ENCODE peak calls at places on chromosomes 1 and 21, in five cellular contexts. P, N, T, W and E are unnamed samples.
A peak's percentile ranks its signal among the peaks of the same experiment; 100 is the strongest.

GRCh38 chr1:43058545-43059360 is 100.1 kb upstream of the SLC2A1 start:
- DNase-seq in P (peak; percentile 54), T (peak; percentile 43), W (no peak), N (no peak), E (no peak)

GRCh38 chr1:210489491-210489890 is 160.8 kb downstream of the HHAT start:
- DNase-seq in W (no peak), T (no peak), N (no peak), P (no peak), E (no peak)

GRCh38 chr1:196723325-196724185 is 51.1 kb upstream of the CFHR3 start:
- DNase-seq in P (peak; percentile 57), T (peak; percentile 31), W (peak; percentile 70), N (peak; percentile 31), E (peak; percentile 59)

GRCh38 chr1:220219865-220220698 is 52.2 kb downstream of the RAB3GAP2 start:
- DNase-seq in W (no peak), T (peak; percentile 36), N (no peak), P (no peak), E (no peak)

GRCh38 chr21:25107708-25108107 is 499.6 kb downstream of the MRPL39 start:
- DNase-seq in P (no peak), W (no peak), T (no peak), N (no peak), E (no peak)

GRCh38 chr1:53409695-53410094 is 49.5 kb upstream of the DMRTB1 start:
- DNase-seq in W (no peak), T (no peak), P (no peak), N (no peak), E (no peak)

GRCh38 chr1:154342836-154343472 is 17.6 kb downstream of the ATP8B2 start:
- DNase-seq in N (no peak), T (no peak), W (no peak), P (no peak), E (no peak)

GRCh38 chr1:116881879-116882520 is 27.7 kb upstream of the PTGFRN start:
- DNase-seq in W (peak; percentile 35), P (peak; percentile 50), T (peak; percentile 44), N (peak; percentile 79), E (peak; percentile 35)

GRCh38 chr21:36202721-36203602 is 46.3 kb downstream of the DOP1B start:
- DNase-seq in W (no peak), T (no peak), N (no peak), P (no peak), E (no peak)

GRCh38 chr1:19635646-19636045 is 8.5 kb upstream of the NBL1 start:
- DNase-seq in N (no peak), W (no peak), P (no peak), T (no peak), E (no peak)

GRCh38 chr1:194028002-194028401 is 841.6 kb upstream of the B3GALT2 start:
- DNase-seq in P (no peak), W (no peak), N (no peak), T (no peak), E (no peak)

GRCh38 chr1:225851810-225852209 is 30.4 kb downstream of the TMEM63A start:
- DNase-seq in N (no peak), W (no peak), T (peak; percentile 72), P (no peak), E (no peak)

GRCh38 chr21:33206771-33207290 is 22.9 kb upstream of the IFNAR2 start:
- DNase-seq in W (no peak), T (no peak), N (no peak), P (no peak), E (no peak)

GRCh38 chr1:52769346-52770033 is 43.2 kb downstream of the ZYG11B start:
- DNase-seq in T (no peak), W (no peak), P (no peak), N (no peak), E (no peak)

GRCh38 chr1:92951141-92951582 is 10.1 kb downstream of the DIPK1A start:
- DNase-seq in T (no peak), W (no peak), N (peak; percentile 49), P (peak; percentile 74), E (no peak)

GRCh38 chr1:151058682-151059341 is 610 bp downstream of the CDC42SE1 start:
- DNase-seq in N (no peak), P (peak; percentile 87), T (no peak), W (peak; percentile 40), E (no peak)

GRCh38 chr1:152110860-152111514 is 4.3 kb downstream of the TCHH start:
- DNase-seq in P (peak; percentile 71), N (no peak), T (peak; percentile 26), W (peak; percentile 58), E (peak; percentile 45)

GRCh38 chr1:56834137-56834900 is 15.1 kb upstream of the FYB2 start:
- DNase-seq in N (no peak), W (no peak), P (no peak), T (no peak), E (no peak)

GRCh38 chr1:55827350-55827749 is 612.2 kb upstream of the USP24 start:
- DNase-seq in W (no peak), P (peak; percentile 66), T (no peak), N (no peak), E (no peak)

GRCh38 chr21:15564907-15565306 is 164.9 kb upstream of the USP25 start:
- DNase-seq in W (no peak), T (no peak), P (no peak), N (no peak), E (no peak)

GRCh38 chr1:38059632-38060286 is 13.2 kb upstream of the POU3F1 start:
- DNase-seq in W (no peak), P (no peak), N (no peak), T (no peak), E (no peak)

GRCh38 chr1:180954766-180955165 is 42.1 kb downstream of the KIAA1614 start:
- DNase-seq in N (no peak), W (no peak), P (no peak), T (no peak), E (no peak)

GRCh38 chr1:23615423-23615822 is 56.1 kb upstream of the ID3 start:
- DNase-seq in N (no peak), P (no peak), T (no peak), W (no peak), E (no peak)

GRCh38 chr1:44036409-44037111 is 5.3 kb upstream of the SLC6A9 start:
- DNase-seq in W (peak; percentile 80), P (peak; percentile 62), T (peak; percentile 71), N (peak; percentile 81), E (peak; percentile 74)

GRCh38 chr1:31672988-31673387 is 28.3 kb upstream of the PEF1 start:
- DNase-seq in W (peak; percentile 63), N (no peak), P (no peak), T (no peak), E (no peak)

GRCh38 chr1:38451541-38451993 is 405.0 kb upstream of the POU3F1 start:
- DNase-seq in N (peak; percentile 48), T (no peak), W (no peak), P (no peak), E (no peak)

GRCh38 chr1:183577897-183578470 is 12.3 kb downstream of the NCF2 start:
- DNase-seq in P (no peak), T (no peak), N (no peak), W (no peak), E (no peak)

DNA sequence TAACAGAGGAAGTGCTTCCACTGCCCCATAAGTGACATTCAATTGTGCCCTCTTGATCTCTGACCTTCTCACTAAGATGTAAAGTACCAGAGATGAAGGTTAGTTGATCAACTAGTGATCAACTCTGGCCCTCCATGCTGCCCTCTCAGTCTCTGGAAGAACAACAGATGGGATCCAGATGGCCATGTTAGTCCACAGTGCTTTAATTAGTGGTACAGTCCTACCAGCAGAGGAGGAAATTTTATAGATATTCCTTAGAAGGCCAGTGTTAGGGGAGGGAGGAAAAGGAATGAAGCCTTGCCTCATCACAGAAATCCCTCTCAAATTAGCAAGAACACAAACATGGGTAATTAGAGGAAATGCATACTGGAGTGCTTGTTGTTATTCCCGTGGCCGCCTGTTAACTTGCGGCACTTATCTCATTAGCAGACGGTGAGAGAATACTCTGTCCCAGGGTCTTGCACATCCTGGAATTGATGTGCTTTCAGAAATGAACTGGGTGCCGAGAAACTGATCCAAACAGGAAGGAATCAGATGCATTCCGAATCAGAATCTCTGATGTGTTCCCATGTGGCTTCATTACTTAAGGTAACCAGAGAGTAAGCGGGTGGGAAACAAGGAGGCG is 91.1 kb upstream of the RGS4 start:
- DNase-seq in T (no peak), N (no peak), W (peak; percentile 19), P (no peak), E (no peak)
- TF ChIP-seq CTCF in T (no peak), N (no peak), W (no peak), P (no peak), E (no peak)

GRCh38 chr1:171715813-171716251 is 26.0 kb downstream of the VAMP4 start:
- DNase-seq in P (peak; percentile 5), N (no peak), T (no peak), W (no peak), E (no peak)
- TF ChIP-seq CTCF in P (peak; percentile 34), N (peak; percentile 30), T (peak; percentile 41), W (peak; percentile 38), E (peak; percentile 71)

GRCh38 chr1:2820731-2821372 is 19.4 kb upstream of the TTC34 start:
- DNase-seq in T (no peak), P (no peak), W (no peak), N (no peak), E (no peak)

GRCh38 chr1:2821373-2821955 is 20.0 kb upstream of the TTC34 start:
- DNase-seq in N (no peak), W (no peak), P (no peak), T (no peak), E (no peak)

GRCh38 chr1:2822621-2823145 is 21.2 kb upstream of the TTC34 start:
- DNase-seq in W (no peak), P (no peak), N (no peak), T (no peak), E (no peak)

GRCh38 chr1:2823921-2824660 is 22.6 kb upstream of the TTC34 start:
- DNase-seq in P (no peak), W (no peak), T (no peak), N (no peak), E (no peak)

DNA sequence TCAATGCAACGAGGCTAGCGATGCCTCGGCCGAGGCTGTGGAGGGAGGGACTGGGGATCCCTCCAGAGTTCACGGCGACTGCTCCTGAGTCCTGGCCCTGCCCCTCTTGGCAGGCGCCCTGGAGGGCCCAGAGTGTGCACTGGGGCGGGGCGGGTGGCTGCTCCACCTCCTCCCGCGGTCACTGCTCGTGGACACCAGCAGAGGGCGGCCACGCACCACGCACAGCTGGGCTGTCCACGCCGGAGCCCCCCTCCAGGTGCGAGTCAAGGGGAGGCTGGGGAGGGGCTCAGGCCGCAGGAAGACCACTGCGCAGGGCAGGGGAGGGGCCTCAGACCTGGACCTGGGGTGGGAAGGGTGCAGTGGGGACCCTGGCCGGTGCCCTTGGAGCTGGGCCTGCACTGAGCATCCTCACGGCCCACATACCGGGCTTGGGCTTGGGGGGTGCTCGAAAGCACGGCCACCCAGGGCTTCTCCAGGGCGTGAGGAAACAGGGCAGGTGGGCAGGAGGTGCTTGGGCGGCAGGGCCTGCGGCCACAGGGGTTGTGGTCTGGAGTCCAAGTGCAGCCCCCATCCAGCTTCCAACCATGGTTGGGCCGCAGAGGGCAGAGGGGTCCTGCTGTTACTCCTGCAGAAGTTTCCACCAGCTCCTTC is 20.6 kb upstream of the TTC34 start:
- DNase-seq in N (peak; percentile 74), T (no peak), W (peak; percentile 61), P (no peak), E (peak; percentile 62)
- TF ChIP-seq CTCF in N (peak; percentile 72), T (peak; percentile 26), W (peak; percentile 80), P (peak; percentile 3), E (peak; percentile 58)

DNA sequence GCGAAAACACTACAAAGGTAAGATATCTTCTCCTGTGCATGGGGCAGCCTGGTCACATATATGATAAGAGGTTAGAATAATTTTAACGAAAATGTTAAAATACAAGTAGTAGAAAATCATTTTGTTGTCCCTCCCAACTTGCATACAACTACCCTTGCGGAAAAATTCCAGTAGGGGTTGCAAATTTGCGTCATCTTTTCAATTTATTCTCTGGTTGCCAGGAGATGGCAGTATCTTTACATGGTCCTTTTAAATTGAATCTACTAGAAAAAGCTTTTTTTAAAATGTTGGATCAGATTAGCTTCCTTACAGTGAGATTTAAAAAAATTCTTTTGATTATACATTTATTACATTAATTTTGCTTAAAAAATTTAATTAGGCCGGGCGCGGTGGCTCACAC is 10.9 kb downstream of the S100PBP start:
- DNase-seq in N (no peak), T (no peak), P (no peak), W (no peak), E (no peak)
- TF ChIP-seq CTCF in N (peak; percentile 71), T (no peak), P (no peak), W (peak; percentile 20), E (peak; percentile 35)